ENCODE peak calls at places on chromosome 7, in five cellular contexts. One of them, this sample, is unnamed.
A peak's percentile ranks its signal among the peaks of the same experiment; 100 is the strongest.

GRCh38 chr7:42197391-42197790 is 39.6 kb downstream of the GLI3 start:
- DNase-seq in PC-3: no peak
- DNase-seq in endodermal cell: no peak
- DNase-seq in kidney: no peak
- DNase-seq in GM12878: no peak
- DNase-seq in this sample: no peak

GRCh38 chr7:113715981-113716870 is 202.6 kb downstream of the PPP1R3A start:
- DNase-seq in PC-3: no peak
- DNase-seq in endodermal cell: no peak
- DNase-seq in kidney: no peak
- DNase-seq in GM12878: no peak
- DNase-seq in this sample: no peak

GRCh38 chr7:67823345-67823744 is 826.7 kb downstream of the TYW1 start:
- DNase-seq in PC-3: no peak
- DNase-seq in endodermal cell: no peak
- DNase-seq in kidney: no peak
- DNase-seq in GM12878: no peak
- DNase-seq in this sample: no peak

GRCh38 chr7:36781011-36781738 is 56.9 kb upstream of the AOAH start:
- DNase-seq in PC-3: no peak
- DNase-seq in endodermal cell: no peak
- DNase-seq in kidney: no peak
- DNase-seq in GM12878: no peak
- DNase-seq in this sample: no peak

GRCh38 chr7:101121996-101122932 is 4.6 kb upstream of the SERPINE1 start:
- DNase-seq in PC-3: peak; percentile 87
- DNase-seq in endodermal cell: peak; percentile 88
- DNase-seq in kidney: peak; percentile 95
- DNase-seq in GM12878: no peak
- DNase-seq in this sample: peak; percentile 65

GRCh38 chr7:126286317-126286716 is 966.4 kb downstream of the GRM8 start:
- DNase-seq in PC-3: no peak
- DNase-seq in endodermal cell: no peak
- DNase-seq in kidney: no peak
- DNase-seq in GM12878: no peak
- DNase-seq in this sample: no peak

GRCh38 chr7:51354434-51354833 is 37.8 kb upstream of the COBL start:
- DNase-seq in PC-3: no peak
- DNase-seq in endodermal cell: no peak
- DNase-seq in kidney: no peak
- DNase-seq in GM12878: no peak
- DNase-seq in this sample: no peak

GRCh38 chr7:117610390-117610789 is 130.6 kb downstream of the CFTR start:
- DNase-seq in PC-3: no peak
- DNase-seq in endodermal cell: no peak
- DNase-seq in kidney: no peak
- DNase-seq in GM12878: no peak
- DNase-seq in this sample: no peak

GRCh38 chr7:123747089-123747488 is 1.7 kb downstream of the WASL start:
- DNase-seq in PC-3: no peak
- DNase-seq in endodermal cell: no peak
- DNase-seq in kidney: no peak
- DNase-seq in GM12878: no peak
- DNase-seq in this sample: no peak

GRCh38 chr7:139895141-139895829 is 66.2 kb downstream of the TBXAS1 start:
- DNase-seq in PC-3: no peak
- DNase-seq in endodermal cell: no peak
- DNase-seq in kidney: no peak
- DNase-seq in GM12878: no peak
- DNase-seq in this sample: no peak
- H3K4me1 ChIP-seq in PC-3: no peaks in the 10 kb centered on the region
- H3K4me1 ChIP-seq in endodermal cell: no peaks in the 10 kb centered on the region
- H3K4me1 ChIP-seq in kidney: no peaks in the 10 kb centered on the region
- H3K4me1 ChIP-seq in GM12878: peaks cover 9% of the 10 kb centered on the region
- H3K4me1 ChIP-seq in this sample: no peaks in the 10 kb centered on the region

GRCh38 chr7:92528188-92528957 is at the start of the genes PEX1 and RBM48:
- DNase-seq in PC-3: peak; percentile 98
- DNase-seq in endodermal cell: peak; percentile 99
- DNase-seq in kidney: peak; percentile 99
- DNase-seq in GM12878: peak; percentile 96
- DNase-seq in this sample: peak; percentile 98
- TF ChIP-seq CTCF in PC-3: peak; percentile 65
- TF ChIP-seq CTCF in endodermal cell: peak; percentile 38
- TF ChIP-seq CTCF in kidney: peak; percentile 39
- TF ChIP-seq CTCF in GM12878: peak; percentile 36
- TF ChIP-seq CTCF in this sample: peak; percentile 40

DNA sequence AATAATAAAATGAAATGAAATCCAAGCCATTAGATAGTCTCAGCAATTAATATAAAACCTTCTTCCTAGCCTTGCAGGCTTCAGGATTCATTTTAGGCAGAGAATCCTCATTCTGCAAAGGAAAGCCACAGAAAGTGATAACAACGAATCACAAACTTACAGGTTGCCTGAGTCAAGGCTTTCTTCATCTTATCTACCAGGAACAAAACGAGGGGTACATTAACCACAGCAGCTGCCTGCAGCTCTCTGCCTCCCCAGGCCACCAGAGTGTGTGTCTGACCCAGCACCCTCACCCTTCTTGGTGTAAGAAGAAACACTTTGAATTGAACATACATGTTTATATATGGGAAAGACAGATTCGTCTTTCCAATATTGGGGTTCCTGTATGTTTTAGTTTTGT is 12.5 kb upstream of the TNS3 start:
- DNase-seq in PC-3: no peak
- DNase-seq in endodermal cell: no peak
- DNase-seq in kidney: no peak
- DNase-seq in GM12878: no peak
- DNase-seq in this sample: no peak
- H3K4me1 ChIP-seq in PC-3: peaks cover 24% of the 10 kb centered on the region
- H3K4me1 ChIP-seq in endodermal cell: no peaks in the 10 kb centered on the region
- H3K4me1 ChIP-seq in kidney: peaks cover 13% of the 10 kb centered on the region
- H3K4me1 ChIP-seq in GM12878: no peaks in the 10 kb centered on the region
- H3K4me1 ChIP-seq in this sample: peaks cover 14% of the 10 kb centered on the region

GRCh38 chr7:159045839-159046238 is 98.8 kb downstream of the VIPR2 start:
- DNase-seq in PC-3: no peak
- DNase-seq in endodermal cell: no peak
- DNase-seq in kidney: no peak
- DNase-seq in GM12878: no peak
- DNase-seq in this sample: no peak
- TF ChIP-seq CTCF in PC-3: no peak
- TF ChIP-seq CTCF in endodermal cell: peak; percentile 15
- TF ChIP-seq CTCF in kidney: no peak
- TF ChIP-seq CTCF in GM12878: no peak
- TF ChIP-seq CTCF in this sample: no peak

GRCh38 chr7:30330134-30331111 is 46.0 kb downstream of the ZNRF2 start:
- DNase-seq in PC-3: no peak
- DNase-seq in endodermal cell: no peak
- DNase-seq in kidney: no peak
- DNase-seq in GM12878: peak; percentile 74
- DNase-seq in this sample: no peak
- H3K4me1 ChIP-seq in PC-3: peaks cover 26% of the 10 kb centered on the region
- H3K4me1 ChIP-seq in endodermal cell: no peaks in the 10 kb centered on the region
- H3K4me1 ChIP-seq in kidney: peaks cover 5% of the 10 kb centered on the region
- H3K4me1 ChIP-seq in GM12878: peaks cover 20% of the 10 kb centered on the region
- H3K4me1 ChIP-seq in this sample: peaks cover 5% of the 10 kb centered on the region

GRCh38 chr7:106041140-106041717 is 70.9 kb downstream of the SYPL1 start:
- DNase-seq in PC-3: peak; percentile 79
- DNase-seq in endodermal cell: peak; percentile 91
- DNase-seq in kidney: no peak
- DNase-seq in GM12878: no peak
- DNase-seq in this sample: no peak
- TF ChIP-seq CTCF in PC-3: peak; percentile 97
- TF ChIP-seq CTCF in endodermal cell: peak; percentile 92
- TF ChIP-seq CTCF in kidney: peak; percentile 64
- TF ChIP-seq CTCF in GM12878: peak; percentile 85
- TF ChIP-seq CTCF in this sample: peak; percentile 78

DNA sequence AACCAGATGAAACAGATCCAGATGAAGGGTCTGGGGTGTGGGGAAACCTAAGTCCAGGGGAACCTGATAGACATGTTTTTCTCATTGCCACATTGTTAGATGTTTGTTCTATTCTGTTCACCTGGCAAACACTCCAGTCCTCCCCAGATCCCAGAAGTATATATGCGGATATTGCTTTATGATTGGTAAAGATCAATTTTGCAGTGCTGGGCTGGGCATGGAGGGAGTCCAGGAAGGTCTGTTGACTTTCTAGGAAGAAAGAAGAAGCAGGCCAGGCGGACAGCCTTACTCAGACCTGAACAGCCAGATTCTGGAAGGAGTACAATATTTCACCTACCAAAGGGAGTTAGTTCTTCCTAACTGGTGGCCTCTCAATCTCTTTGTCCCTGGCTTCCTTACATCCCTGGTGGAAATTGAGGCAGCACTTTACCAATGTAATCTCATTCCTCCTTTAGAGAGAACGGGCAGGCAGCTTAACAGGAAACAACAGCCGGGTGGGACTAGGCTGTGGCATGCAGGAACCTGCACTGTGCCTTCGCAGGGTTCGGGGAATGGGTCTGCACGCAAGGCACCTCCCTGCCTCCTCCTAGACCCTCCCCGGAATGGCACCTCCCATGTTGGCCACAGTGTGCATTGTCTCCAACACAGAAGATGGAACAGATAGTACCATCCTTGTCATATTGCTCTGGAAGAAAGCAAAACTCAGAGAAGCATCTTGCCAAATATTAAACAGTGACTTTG is 931 bp downstream of the GIMAP6 start:
- DNase-seq in PC-3: no peak
- DNase-seq in endodermal cell: no peak
- DNase-seq in kidney: peak; percentile 80
- DNase-seq in GM12878: peak; percentile 33
- DNase-seq in this sample: no peak
- H3K4me1 ChIP-seq in PC-3: no peaks in the 10 kb centered on the region
- H3K4me1 ChIP-seq in endodermal cell: no peaks in the 10 kb centered on the region
- H3K4me1 ChIP-seq in kidney: no peaks in the 10 kb centered on the region
- H3K4me1 ChIP-seq in GM12878: peaks cover 9% of the 10 kb centered on the region
- H3K4me1 ChIP-seq in this sample: peaks cover 24% of the 10 kb centered on the region

GRCh38 chr7:11505471-11505870 is 326.5 kb downstream of the THSD7A start:
- DNase-seq in PC-3: no peak
- DNase-seq in endodermal cell: no peak
- DNase-seq in kidney: no peak
- DNase-seq in GM12878: no peak
- DNase-seq in this sample: no peak
- TF ChIP-seq CTCF in PC-3: no peak
- TF ChIP-seq CTCF in endodermal cell: no peak
- TF ChIP-seq CTCF in kidney: no peak
- TF ChIP-seq CTCF in GM12878: no peak
- TF ChIP-seq CTCF in this sample: no peak

GRCh38 chr7:151249732-151250072 is 1.2 kb upstream of the SMARCD3 start:
- DNase-seq in PC-3: no peak
- DNase-seq in endodermal cell: peak; percentile 76
- DNase-seq in kidney: peak; percentile 82
- DNase-seq in GM12878: no peak
- DNase-seq in this sample: no peak
- H3K4me1 ChIP-seq in PC-3: peaks cover 4% of the 10 kb centered on the region
- H3K4me1 ChIP-seq in endodermal cell: peaks cover 33% of the 10 kb centered on the region
- H3K4me1 ChIP-seq in kidney: peaks cover 22% of the 10 kb centered on the region
- H3K4me1 ChIP-seq in GM12878: peaks cover 5% of the 10 kb centered on the region
- H3K4me1 ChIP-seq in this sample: peaks cover 30% of the 10 kb centered on the region

This sample was measured in upper lobe of right lung.